ENCODE peak calls at places on chromosomes 16 and 17, in six cellular contexts. U, L, N, E, Y and W are unnamed samples.

GRCh38 chr16:23514381-23515152 is 4.3 kb upstream of the GGA2 start:
- DNase-seq in U (no peak), L (no peak), Y (no peak), N (no peak), E (no peak), W (no peak)

GRCh38 chr17:49993423-49994037 is 1.5 kb downstream of the DLX3 start:
- DNase-seq in N (no peak), E (no peak), U (no peak), Y (no peak), L (no peak), W (no peak)

GRCh38 chr17:11997972-11998233 is 628 bp upstream of the ZNF18 start:
- DNase-seq in N (no peak), U (no peak), L (no peak), Y (no peak), E (no peak), W (no peak)

GRCh38 chr16:55912022-55912421 is 36.8 kb upstream of the CES5A start:
- DNase-seq in N (no peak), L (no peak), Y (no peak), U (no peak), E (no peak), W (no peak)

GRCh38 chr17:66724581-66725341 is 110.2 kb upstream of the CACNG5 start:
- DNase-seq in L (no peak), E (no peak), Y (no peak), U (peak), N (no peak), W (no peak)

GRCh38 chr16:28495795-28496749 is 1.6 kb downstream of the APOBR start:
- DNase-seq in E (no peak), N (no peak), U (no peak), L (peak), Y (no peak), W (no peak)

GRCh38 chr17:64345691-64346376 is 44.8 kb downstream of the PECAM1 start:
- DNase-seq in U (no peak), L (no peak), E (peak), N (no peak), Y (no peak), W (no peak)

GRCh38 chr17:73765824-73766563 is 121.7 kb upstream of the SDK2 start:
- DNase-seq in E (no peak), N (no peak), U (no peak), L (no peak), Y (no peak), W (no peak)

GRCh38 chr16:84410361-84411138 is 42.2 kb downstream of the ATP2C2 start:
- DNase-seq in N (no peak), U (no peak), E (no peak), Y (no peak), L (no peak), W (no peak)

GRCh38 chr17:81824595-81824994 is 8.5 kb downstream of the MCRIP1 start:
- DNase-seq in E (no peak), U (no peak), Y (no peak), N (no peak), L (no peak), W (no peak)

GRCh38 chr16:57284952-57285263 is 436 bp upstream of the PLLP start:
- DNase-seq in Y (no peak), N (no peak), L (no peak), U (no peak), E (no peak), W (no peak)

GRCh38 chr16:53631236-53631635 is 72.4 kb downstream of the RPGRIP1L start:
- DNase-seq in E (no peak), Y (no peak), N (no peak), L (no peak), U (no peak), W (no peak)

GRCh38 chr17:64261422-64262124 is 1.5 kb downstream of the TEX2 start:
- DNase-seq in U (no peak), N (no peak), Y (no peak), L (no peak), E (no peak), W (no peak)

GRCh38 chr17:42596386-42596785 is 12.8 kb downstream of the RETREG3 start:
- DNase-seq in U (no peak), E (no peak), L (no peak), Y (no peak), N (no peak), W (no peak)

GRCh38 chr17:79003661-79004411 is 5.7 kb downstream of the CANT1 start:
- DNase-seq in E (no peak), U (no peak), N (no peak), Y (no peak), L (no peak), W (peak)

GRCh38 chr16:27169511-27170071 is 33.7 kb upstream of the KDM8 start:
- DNase-seq in E (no peak), U (peak), Y (no peak), L (no peak), N (no peak), W (peak)

DNA sequence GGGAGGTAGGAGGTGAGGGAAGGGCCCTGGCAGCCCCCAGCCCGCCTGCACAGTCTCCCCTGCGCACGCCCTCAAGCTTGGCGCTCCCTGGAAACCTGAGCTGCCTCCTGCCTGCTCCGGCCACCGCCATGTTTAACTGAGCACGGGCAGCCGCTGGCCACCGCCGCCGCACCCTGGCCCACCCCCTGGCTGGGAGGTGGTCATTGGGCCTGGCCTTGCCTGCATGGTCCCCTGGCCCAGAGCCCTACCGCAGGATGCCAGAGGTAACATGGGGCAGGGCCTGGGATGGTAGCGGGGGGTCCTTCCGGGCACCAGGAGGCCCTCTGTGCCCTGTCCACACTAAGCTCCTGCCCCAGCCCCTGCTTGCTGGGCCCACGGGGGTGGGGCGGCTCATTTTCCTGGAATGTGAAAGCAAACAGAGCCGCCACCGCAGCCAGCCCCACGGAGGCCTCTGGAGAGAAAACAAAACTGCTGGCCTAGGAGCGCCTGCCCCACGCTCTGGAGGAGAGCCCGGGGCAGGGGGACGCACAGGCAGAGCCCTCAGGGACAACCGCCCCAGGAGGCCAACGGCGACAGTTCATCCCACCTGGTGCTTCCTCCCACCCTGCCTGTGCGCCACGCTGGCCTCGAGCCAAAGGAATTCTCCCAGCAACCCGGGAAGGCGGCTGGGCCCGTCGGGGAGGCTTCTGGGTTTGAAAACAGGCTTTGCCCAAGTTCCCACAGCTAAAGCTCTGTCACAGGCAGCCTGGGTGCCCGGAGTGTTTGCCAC is 8.9 kb downstream of the NHERF2 start:
- DNase-seq in L (no peak), Y (peak), E (peak), N (no peak), U (peak), W (peak)
- TF ChIP-seq POLR2A in L (no peak), Y (peak), E (no peak), N (peak), U (no peak), W (no peak)

GRCh38 chr17:7977805-7978204 is 24.6 kb upstream of the GUCY2D start:
- DNase-seq in U (no peak), Y (no peak), L (no peak), E (no peak), N (no peak), W (no peak)

GRCh38 chr17:7982666-7983065 is 19.7 kb upstream of the GUCY2D start:
- DNase-seq in L (no peak), Y (no peak), E (no peak), U (peak), N (no peak), W (no peak)

GRCh38 chr17:7984904-7985303 is 17.5 kb upstream of the GUCY2D start:
- DNase-seq in E (no peak), N (no peak), U (no peak), L (no peak), Y (no peak), W (no peak)

GRCh38 chr17:7977039-7977438 is 25.4 kb upstream of the GUCY2D start:
- DNase-seq in L (no peak), Y (no peak), N (no peak), U (no peak), E (no peak), W (peak)

DNA sequence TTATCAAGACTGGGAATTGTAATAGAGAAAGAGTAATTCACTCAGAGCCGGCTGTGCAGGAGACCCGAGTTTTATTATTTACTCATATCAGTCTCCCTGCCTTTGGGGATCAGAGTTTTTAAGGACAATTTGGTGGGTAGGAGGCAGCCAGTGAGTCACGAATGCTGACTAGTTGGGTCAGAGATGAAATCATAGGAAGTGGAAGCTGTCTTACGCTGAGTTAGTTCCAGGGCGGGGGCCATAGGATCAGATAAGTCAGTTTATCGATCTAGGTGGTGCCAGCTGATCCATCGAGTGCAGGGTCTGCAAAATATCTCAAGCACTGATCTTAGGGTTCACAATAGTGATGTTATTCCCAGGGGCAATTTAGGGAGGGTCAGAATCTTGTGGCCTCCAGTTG is 20.2 kb upstream of the GUCY2D start:
- DNase-seq in N (no peak), E (no peak), L (no peak), Y (no peak), U (peak), W (no peak)
- H3K27ac ChIP-seq in N (no peak), E (no peak), L (no peak), Y (no peak), U (no peak), W (no peak)

GRCh38 chr17:47324224-47325020 is 667 bp downstream of the EFCAB13 start:
- DNase-seq in U (peak), L (peak), Y (peak), E (peak), N (peak), W (peak)
- TF ChIP-seq POLR2A in U (no peak), L (no peak), Y (no peak), E (no peak), N (no peak), W (no peak)

DNA sequence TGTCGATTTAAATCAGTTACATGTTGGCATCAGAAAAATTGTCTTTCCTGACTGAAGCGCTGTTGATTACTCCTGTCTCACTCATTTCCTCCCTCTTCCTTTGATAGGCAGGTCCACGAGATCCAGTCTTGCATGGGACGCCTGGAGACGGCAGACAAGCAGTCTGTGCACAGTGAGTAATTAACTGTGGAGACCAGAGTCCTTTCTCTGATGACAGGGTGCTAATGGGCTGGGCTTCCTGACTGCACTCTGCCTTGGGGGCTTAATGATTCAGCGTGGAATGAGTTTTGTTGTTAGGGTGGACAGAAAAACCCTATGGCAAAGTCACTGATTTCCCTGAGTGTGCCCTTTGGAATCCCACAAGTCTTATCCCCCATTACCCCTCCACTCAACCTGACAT is 6.5 kb downstream of the GOSR2 start:
- DNase-seq in L (no peak), Y (no peak), E (no peak), N (no peak), U (peak), W (no peak)
- H3K27ac ChIP-seq in L (no peak), Y (peak), E (no peak), N (no peak), U (no peak), W (no peak)

DNA sequence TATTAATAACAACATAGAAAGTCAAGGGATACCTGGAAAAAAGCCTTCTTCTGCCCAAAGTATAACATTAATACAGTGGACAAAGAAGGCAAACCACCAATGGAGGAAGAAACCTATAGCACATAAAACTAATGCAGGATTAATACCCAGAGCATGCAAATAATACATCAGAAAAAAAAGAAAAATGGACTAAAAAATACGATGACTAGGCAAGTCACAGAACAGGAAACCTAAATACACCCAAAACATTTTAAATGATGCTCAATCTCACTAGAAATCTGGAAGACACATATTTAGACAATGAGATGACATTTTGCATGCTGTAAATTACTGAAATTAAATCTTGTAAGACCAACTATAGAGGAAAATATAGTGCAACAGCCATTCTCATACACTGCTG is 55.9 kb downstream of the MED13 start:
- DNase-seq in L (no peak), N (no peak), E (no peak), U (no peak), Y (no peak), W (no peak)
- TF ChIP-seq POLR2A in L (no peak), N (no peak), E (no peak), U (no peak), Y (no peak), W (no peak)

DNA sequence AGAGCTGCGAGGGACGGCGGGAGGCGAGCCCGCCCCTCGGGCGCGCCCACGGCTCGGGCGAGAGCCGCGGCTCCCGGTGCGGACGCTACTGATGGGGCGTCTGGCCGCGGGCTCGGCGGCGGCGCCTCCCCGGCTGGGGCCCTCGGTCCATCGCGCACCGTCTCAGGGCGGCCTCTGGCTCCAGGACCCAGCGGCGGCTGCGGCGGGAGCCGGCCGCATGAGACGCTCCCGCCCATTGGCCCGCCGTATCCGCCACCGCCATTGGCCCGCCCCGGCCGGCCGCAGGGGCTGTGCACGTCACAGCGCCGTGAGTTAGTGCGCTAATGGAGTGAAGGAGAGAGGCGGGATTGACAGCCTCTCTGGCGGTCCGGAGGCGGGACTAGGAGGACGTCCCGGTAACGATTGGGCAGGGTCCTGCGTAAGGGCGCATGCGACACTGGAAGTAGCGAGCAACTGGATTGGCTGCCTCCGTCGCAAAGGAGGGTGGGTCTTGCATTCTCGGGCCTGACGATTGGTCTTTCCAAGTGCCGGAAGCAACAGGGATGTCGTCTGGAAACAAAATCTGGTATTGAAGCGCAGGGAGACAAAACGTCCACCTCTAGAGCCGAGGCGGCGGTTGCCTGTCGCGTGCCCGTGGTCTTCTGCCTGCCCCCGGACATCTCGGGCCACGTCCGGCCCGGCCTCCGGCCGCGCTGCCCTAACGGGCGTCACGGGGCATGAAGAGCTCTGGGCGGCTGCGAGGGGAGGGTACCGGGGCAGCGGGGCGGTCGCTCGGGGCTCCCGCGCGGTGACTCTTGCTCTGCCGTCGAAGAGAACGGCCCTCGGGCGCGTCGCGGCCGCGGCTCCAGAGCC is at the start of gene ANKRD11:
- DNase-seq in Y (peak), U (peak), L (peak), N (peak), E (peak), W (peak)
- H3K27ac ChIP-seq in Y (peak), U (peak), L (peak), N (peak), E (peak), W (peak)

GRCh38 chr17:29148790-29149430 is 31.3 kb downstream of the MYO18A start:
- DNase-seq in L (peak), Y (peak), U (peak), E (peak), N (peak), W (peak)
- TF ChIP-seq POLR2A in L (peak), Y (peak), U (peak), E (no peak), N (peak), W (peak)

GRCh38 chr17:6668219-6668618 is 16.7 kb downstream of the C17orf100 start:
- DNase-seq in E (no peak), L (no peak), Y (no peak), U (no peak), N (no peak), W (no peak)
- H3K27ac ChIP-seq in E (no peak), L (no peak), Y (no peak), U (no peak), N (no peak), W (no peak)